ENCODE peak calls at places on chromosomes 1 and 21, in six cellular contexts. V, L, C, T, H and B are unnamed samples.

GRCh38 chr1:58979085-58979484 is 195.2 kb upstream of the JUN start:
- DNase-seq in V (peak; percentile 31), L (no peak), C (no peak), T (no peak), H (no peak), B (no peak)

GRCh38 chr1:194474701-194475100 is 1288.3 kb upstream of the B3GALT2 start:
- DNase-seq in V (no peak), L (no peak), C (peak; percentile 75), T (no peak), H (no peak), B (no peak)

GRCh38 chr1:201461783-201462441 is 7.1 kb downstream of the PHLDA3 start:
- DNase-seq in V (peak; percentile 87), L (peak; percentile 47), C (no peak), T (peak; percentile 92), H (no peak), B (peak; percentile 83)

GRCh38 chr1:84833198-84833597 is 59.8 kb downstream of the LPAR3 start:
- DNase-seq in V (no peak), L (no peak), C (no peak), T (no peak), H (no peak), B (no peak)

GRCh38 chr1:46370214-46370633 is 23.9 kb upstream of the FAAH start:
- DNase-seq in V (no peak), L (no peak), C (no peak), T (no peak), H (no peak), B (no peak)

GRCh38 chr1:115314765-115315164 is 23.3 kb downstream of the NGF start:
- DNase-seq in V (no peak), L (no peak), C (no peak), T (no peak), H (no peak), B (peak; percentile 70)

GRCh38 chr1:185934476-185935189 is 200.4 kb downstream of the HMCN1 start:
- DNase-seq in V (no peak), L (no peak), C (no peak), T (no peak), H (no peak), B (no peak)

GRCh38 chr1:161834967-161835366 is 68.8 kb downstream of the ATF6 start:
- DNase-seq in V (no peak), L (no peak), C (no peak), T (no peak), H (no peak), B (no peak)

GRCh38 chr1:47469405-47469759 is 31.5 kb downstream of the FOXD2 start:
- DNase-seq in V (no peak), L (no peak), C (no peak), T (no peak), H (no peak), B (no peak)

GRCh38 chr1:201597551-201598230 is 58.8 kb downstream of the NAV1 start:
- DNase-seq in V (peak; percentile 55), L (peak; percentile 98), C (no peak), T (no peak), H (no peak), B (peak; percentile 78)

GRCh38 chr1:50343323-50343722 is 79.9 kb downstream of the DMRTA2 start:
- DNase-seq in V (no peak), L (no peak), C (no peak), T (no peak), H (no peak), B (no peak)

GRCh38 chr1:217134857-217135568 is 411.8 kb upstream of the ESRRG start:
- DNase-seq in V (peak; percentile 36), L (peak; percentile 32), C (peak; percentile 40), T (no peak), H (no peak), B (no peak)

GRCh38 chr1:68338107-68338506 is 105.8 kb upstream of the WLS start:
- DNase-seq in V (no peak), L (no peak), C (no peak), T (no peak), H (no peak), B (no peak)

GRCh38 chr1:151371744-151372410 is 628 bp downstream of the SELENBP1 start:
- DNase-seq in V (peak; percentile 69), L (peak; percentile 74), C (no peak), T (no peak), H (no peak), B (peak; percentile 64)

GRCh38 chr1:95197616-95198252 is 36.3 kb upstream of the RWDD3 start:
- DNase-seq in V (no peak), L (no peak), C (no peak), T (no peak), H (no peak), B (no peak)

GRCh38 chr1:70819785-70820184 is 227.8 kb downstream of the PTGER3 start:
- DNase-seq in V (no peak), L (no peak), C (no peak), T (no peak), H (no peak), B (no peak)

GRCh38 chr1:154736840-154737239 is 128.9 kb upstream of the ADAR start:
- DNase-seq in V (no peak), L (no peak), C (no peak), T (no peak), H (no peak), B (no peak)

GRCh38 chr1:228148196-228148861 is 1.4 kb upstream of the GJC2 start:
- DNase-seq in V (no peak), L (peak; percentile 18), C (no peak), T (no peak), H (no peak), B (no peak)

GRCh38 chr1:97090725-97091124 is 369.1 kb downstream of the PTBP2 start:
- DNase-seq in V (no peak), L (no peak), C (no peak), T (no peak), H (no peak), B (no peak)

GRCh38 chr1:2151252-2151651 is 43.3 kb downstream of the FAAP20 start:
- DNase-seq in V (no peak), L (no peak), C (no peak), T (no peak), H (no peak), B (no peak)

GRCh38 chr1:55428944-55429931 is 214.1 kb upstream of the USP24 start:
- DNase-seq in V (peak; percentile 58), L (no peak), C (no peak), T (no peak), H (no peak), B (peak; percentile 19)

GRCh38 chr1:200130552-200130951 is 103.0 kb downstream of the NR5A2 start:
- DNase-seq in V (no peak), L (no peak), C (no peak), T (no peak), H (no peak), B (no peak)

GRCh38 chr1:38154089-38154470 is 107.5 kb upstream of the POU3F1 start:
- DNase-seq in V (no peak), L (no peak), C (no peak), T (no peak), H (no peak), B (no peak)

GRCh38 chr1:54837002-54837853 is 36.1 kb upstream of the TTC22 start:
- DNase-seq in V (no peak), L (no peak), C (no peak), T (peak; percentile 53), H (no peak), B (peak; percentile 9)

GRCh38 chr21:22056904-22057303 is 1058.7 kb downstream of the NCAM2 start:
- DNase-seq in V (no peak), L (no peak), C (no peak), T (no peak), H (no peak), B (no peak)

GRCh38 chr1:5511381-5512097 is 480.7 kb downstream of the NPHP4 start:
- DNase-seq in V (no peak), L (no peak), C (no peak), T (no peak), H (no peak), B (no peak)

GRCh38 chr1:247904122-247904521 is 8.7 kb downstream of the OR2W3 start:
- DNase-seq in V (no peak), L (no peak), C (no peak), T (no peak), H (no peak), B (no peak)

GRCh38 chr1:14553711-14554110 is 44.8 kb upstream of the KAZN start:
- DNase-seq in V (no peak), L (no peak), C (no peak), T (no peak), H (no peak), B (no peak)

GRCh38 chr1:43427524-43427923 is 26.2 kb downstream of the HYI start:
- DNase-seq in V (no peak), L (no peak), C (no peak), T (no peak), H (no peak), B (no peak)

GRCh38 chr1:8351693-8352470 is 34.0 kb downstream of the SLC45A1 start:
- DNase-seq in V (no peak), L (no peak), C (no peak), T (peak; percentile 78), H (peak; percentile 17), B (no peak)

GRCh38 chr1:221998186-221998612 is 256.3 kb upstream of the DUSP10 start:
- DNase-seq in V (no peak), L (no peak), C (no peak), T (no peak), H (no peak), B (no peak)

DNA sequence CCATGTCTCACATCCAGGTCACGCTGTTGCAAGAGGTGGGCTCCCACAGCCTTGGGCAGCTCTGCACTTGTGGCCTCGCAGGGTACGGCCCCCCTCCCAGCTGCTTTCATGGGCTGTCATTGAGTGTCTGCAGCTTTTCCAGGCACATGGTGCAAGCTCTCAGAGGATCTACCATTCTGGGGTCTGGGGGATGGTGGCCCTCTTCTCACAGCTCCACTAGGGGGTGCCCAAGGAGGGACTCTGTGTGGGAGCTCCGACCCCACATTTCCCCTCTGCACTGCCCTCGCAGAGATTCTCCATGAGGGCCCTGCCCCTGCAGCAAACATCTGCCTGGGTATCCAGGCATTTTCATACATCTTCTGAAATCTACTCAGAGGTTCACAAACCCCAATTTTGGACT is 219.4 kb downstream of the LRRC7 start:
- DNase-seq in V (no peak), L (no peak), C (no peak), T (no peak), H (no peak), B (no peak)
- H3K4me1 ChIP-seq in V (no peaks in the 10 kb centered on the region), L (no peaks in the 10 kb centered on the region), C (no peaks in the 10 kb centered on the region), T (no peaks in the 10 kb centered on the region), H (no peaks in the 10 kb centered on the region), B (no peaks in the 10 kb centered on the region)

GRCh38 chr1:1066403-1067283 is 7.5 kb downstream of the RNF223 start:
- DNase-seq in V (no peak), L (no peak), C (no peak), T (no peak), H (no peak), B (no peak)
- H3K27me3 ChIP-seq in V (peaks cover 59% of the 10 kb centered on the region), L (no peaks in the 10 kb centered on the region), C (peaks cover 76% of the 10 kb centered on the region), T (peaks cover 80% of the 10 kb centered on the region), H (no peaks in the 10 kb centered on the region), B (no peaks in the 10 kb centered on the region)

DNA sequence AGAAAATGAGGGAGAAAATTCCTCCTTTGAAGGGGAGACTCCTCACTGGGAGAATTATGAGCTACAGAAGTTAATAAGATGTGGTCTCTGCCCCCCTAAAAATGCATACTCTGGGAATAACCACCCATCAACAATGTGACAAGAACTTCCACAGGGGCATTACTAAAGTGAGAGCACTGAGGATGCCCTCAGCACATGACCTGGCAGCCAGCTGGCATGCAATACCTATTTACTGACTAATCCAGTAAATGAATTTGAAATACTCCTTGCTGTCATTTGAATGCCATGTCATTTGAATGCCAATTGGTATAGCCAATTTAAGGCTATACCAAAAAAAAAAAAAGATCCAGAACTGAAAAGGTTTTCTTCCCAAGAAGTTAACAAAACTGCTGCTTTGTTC is 30.8 kb downstream of the PLPP3 start:
- DNase-seq in V (no peak), L (no peak), C (no peak), T (no peak), H (no peak), B (no peak)
- H3K27ac ChIP-seq in V (peak overlapping the region; percentile 62), L (peak overlapping the region; percentile 51), C (no peak overlapping the region), T (no peak overlapping the region), H (no peak overlapping the region), B (peak overlapping the region; percentile 76)

GRCh38 chr1:35539824-35540261 is 17.4 kb downstream of the KIAA0319L start:
- DNase-seq in V (no peak), L (no peak), C (no peak), T (no peak), H (no peak), B (no peak)
- H3K4me1 ChIP-seq in V (peaks cover 32% of the 10 kb centered on the region), L (peaks cover 8% of the 10 kb centered on the region), C (peaks cover 15% of the 10 kb centered on the region), T (peaks cover 49% of the 10 kb centered on the region), H (peaks cover 79% of the 10 kb centered on the region), B (peaks cover 21% of the 10 kb centered on the region)